ENCODE peak calls at places on chromosomes 3 and 15, in four cellular contexts. T, A, W and P are unnamed samples.

GRCh38 chr3:136984837-136985236 is 27.1 kb downstream of the IL20RB start:
- DNase-seq in T (no peak), A (no peak), W (no peak), P (no peak)

GRCh38 chr3:106229495-106230278 is 360.9 kb upstream of the CBLB start:
- DNase-seq in T (no peak), A (no peak), W (no peak), P (no peak)

GRCh38 chr3:123188058-123188457 is 13.7 kb upstream of the SEC22A start:
- DNase-seq in T (no peak), A (no peak), W (no peak), P (no peak)

GRCh38 chr3:117645561-117646242 is 936.1 kb downstream of the TUSC7 start:
- DNase-seq in T (no peak), A (no peak), W (no peak), P (no peak)

GRCh38 chr15:71746719-71747118 is 63.6 kb upstream of the NR2E3 start:
- DNase-seq in T (no peak), A (peak; percentile 24), W (no peak), P (no peak)

GRCh38 chr3:183730361-183730760 is 32.8 kb downstream of the YEATS2 start:
- DNase-seq in T (no peak), A (no peak), W (no peak), P (no peak)

GRCh38 chr15:69468241-69469121 is 15.9 kb downstream of the RPLP1 start:
- DNase-seq in T (peak; percentile 26), A (no peak), W (peak; percentile 61), P (no peak)

GRCh38 chr3:31392568-31392967 is 140.2 kb upstream of the STT3B start:
- DNase-seq in T (no peak), A (no peak), W (no peak), P (peak; percentile 25)

GRCh38 chr3:108970561-108970960 is 16.9 kb upstream of the GUCA1C start:
- DNase-seq in T (no peak), A (no peak), W (no peak), P (no peak)

GRCh38 chr15:41544650-41545015 is 576 bp upstream of the RPAP1 start:
- DNase-seq in T (no peak), A (no peak), W (no peak), P (no peak)

GRCh38 chr15:62758126-62758951 is 284.2 kb upstream of the TPM1 start:
- DNase-seq in T (no peak), A (peak; percentile 56), W (no peak), P (no peak)

GRCh38 chr3:46930176-46930944 is 46.2 kb downstream of the CCDC12 start:
- DNase-seq in T (no peak), A (no peak), W (no peak), P (no peak)

GRCh38 chr3:187101184-187102072 is 37.9 kb downstream of the RPL39L start:
- DNase-seq in T (no peak), A (peak; percentile 43), W (peak; percentile 72), P (no peak)

GRCh38 chr3:42601898-42602581 is 1.6 kb downstream of the NKTR start:
- DNase-seq in T (no peak), A (peak; percentile 39), W (no peak), P (no peak)

GRCh38 chr15:83653288-83653638 is 660 bp upstream of the ADAMTSL3 start:
- DNase-seq in T (peak; percentile 73), A (no peak), W (no peak), P (no peak)

GRCh38 chr3:181561605-181562031 is 150.1 kb upstream of the SOX2 start:
- DNase-seq in T (no peak), A (no peak), W (no peak), P (no peak)

GRCh38 chr3:194271459-194272035 is 79.6 kb downstream of the CPN2 start:
- DNase-seq in T (no peak), A (no peak), W (no peak), P (no peak)

GRCh38 chr3:194273396-194274310 is 77.5 kb downstream of the CPN2 start:
- DNase-seq in T (no peak), A (no peak), W (no peak), P (no peak)

GRCh38 chr3:194272221-194272620 is 78.9 kb downstream of the CPN2 start:
- DNase-seq in T (no peak), A (no peak), W (no peak), P (no peak)

GRCh38 chr3:194274424-194275085 is 76.6 kb downstream of the CPN2 start:
- DNase-seq in T (no peak), A (no peak), W (no peak), P (no peak)

DNA sequence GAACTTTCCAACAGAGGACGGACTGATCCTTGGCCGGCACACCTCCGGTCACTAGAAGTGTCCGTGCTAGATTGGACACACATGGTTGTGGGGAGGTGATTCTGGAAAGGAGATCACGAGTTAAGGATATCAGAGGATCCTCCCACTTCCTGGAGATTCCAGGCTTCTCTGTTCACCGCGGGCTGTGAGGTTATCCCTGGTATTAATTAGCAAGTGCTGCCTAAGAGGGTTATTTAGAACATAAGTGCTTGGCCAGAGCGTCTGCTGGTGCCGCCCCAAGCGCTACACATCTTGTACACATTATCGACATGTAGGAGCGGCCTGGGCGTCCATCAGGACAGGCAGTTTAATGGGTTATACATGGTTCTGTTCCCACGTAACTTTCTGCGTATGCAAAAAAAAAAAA is 78.3 kb downstream of the CPN2 start:
- DNase-seq in T (no peak), A (no peak), W (no peak), P (no peak)
- TF ChIP-seq CBX5 in T (no peak), A (no peak), W (no peak), P (no peak)

DNA sequence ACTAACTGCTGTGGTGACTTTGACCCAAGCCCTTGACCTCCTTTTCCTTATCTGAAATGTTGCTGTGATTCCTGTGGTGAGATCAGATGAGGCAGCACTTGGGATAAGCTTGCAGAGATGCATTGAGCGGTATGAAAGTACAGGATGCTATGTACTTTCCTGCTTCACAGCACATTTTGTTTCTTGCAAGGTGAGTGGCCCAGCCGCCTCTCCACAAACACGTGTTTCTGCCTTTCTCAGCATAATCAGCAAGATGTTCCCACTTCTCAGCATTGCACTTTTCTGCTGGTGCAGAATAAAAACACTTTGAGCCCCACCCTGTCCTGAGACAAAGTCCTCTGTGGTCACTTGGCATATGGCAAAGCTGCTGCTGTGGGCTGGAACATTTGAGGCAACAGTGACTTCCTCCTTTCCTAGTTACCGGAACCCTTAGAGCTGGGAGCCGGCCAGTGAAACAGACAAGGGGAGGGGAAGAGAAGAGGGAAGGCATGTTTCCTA is 4.9 kb downstream of the NUDT16 start:
- DNase-seq in T (no peak), A (no peak), W (no peak), P (no peak)
- TF ChIP-seq EP300 in T (no peak), A (no peak), W (no peak), P (no peak)

GRCh38 chr3:110811050-110811449 is 260.6 kb upstream of the NECTIN3 start:
- DNase-seq in T (no peak), A (peak; percentile 23), W (no peak), P (no peak)

GRCh38 chr3:110813541-110813940 is 258.1 kb upstream of the NECTIN3 start:
- DNase-seq in T (no peak), A (no peak), W (no peak), P (no peak)

GRCh38 chr3:110814170-110815007 is 257.2 kb upstream of the NECTIN3 start:
- DNase-seq in T (no peak), A (no peak), W (no peak), P (peak; percentile 7)

GRCh38 chr3:110816008-110816407 is 255.6 kb upstream of the NECTIN3 start:
- DNase-seq in T (no peak), A (no peak), W (no peak), P (no peak)

GRCh38 chr3:110815008-110815583 is 256.5 kb upstream of the NECTIN3 start:
- DNase-seq in T (no peak), A (no peak), W (no peak), P (no peak)
- TF ChIP-seq CBX5 in T (no peak), A (no peak), W (no peak), P (no peak)

GRCh38 chr3:2861920-2862319 is 248.3 kb downstream of the IL5RA start:
- DNase-seq in T (no peak), A (no peak), W (no peak), P (no peak)
- TF ChIP-seq EP300 in T (no peak), A (no peak), W (no peak), P (no peak)

GRCh38 chr3:190116551-190117067 is 4.1 kb downstream of the P3H2 start:
- DNase-seq in T (no peak), A (no peak), W (no peak), P (no peak)
- TF ChIP-seq CBX5 in T (no peak), A (no peak), W (no peak), P (no peak)

GRCh38 chr3:170997966-170998913 is 28.3 kb downstream of the SLC2A2 start:
- DNase-seq in T (no peak), A (peak; percentile 91), W (no peak), P (no peak)

GRCh38 chr3:171000281-171000680 is 26.2 kb downstream of the SLC2A2 start:
- DNase-seq in T (no peak), A (no peak), W (no peak), P (no peak)

GRCh38 chr3:171001250-171001893 is 25.1 kb downstream of the SLC2A2 start:
- DNase-seq in T (no peak), A (peak; percentile 96), W (no peak), P (no peak)

GRCh38 chr3:171001957-171002694 is 24.4 kb downstream of the SLC2A2 start:
- DNase-seq in T (no peak), A (peak; percentile 100), W (no peak), P (peak; percentile 13)

DNA sequence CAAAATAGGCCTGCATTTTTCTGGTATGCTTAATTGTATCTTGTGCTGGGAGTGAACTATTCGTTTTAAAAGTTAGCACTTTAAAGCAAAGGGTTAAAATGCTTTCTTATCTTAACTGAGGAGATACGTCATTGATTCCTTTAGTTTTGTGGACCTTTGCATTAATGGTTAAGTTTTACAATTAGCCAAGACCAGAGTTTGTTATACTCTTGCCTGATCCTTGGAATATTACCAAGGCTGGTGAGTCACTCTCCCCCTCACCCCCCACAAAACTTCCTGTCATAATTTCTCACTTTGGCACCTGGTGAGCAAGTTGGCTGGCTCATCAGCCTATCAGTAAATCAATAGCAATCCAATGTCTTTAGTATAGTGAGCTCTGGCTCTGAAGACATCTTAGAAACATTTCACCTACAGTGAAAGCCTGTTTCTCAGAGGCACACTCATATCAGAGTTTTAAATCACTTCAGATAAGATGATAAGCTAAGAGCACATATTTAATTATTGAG is 26.7 kb downstream of the SLC2A2 start:
- DNase-seq in T (no peak), A (peak; percentile 52), W (peak; percentile 26), P (no peak)
- TF ChIP-seq EP300 in T (no peak), A (peak; percentile 67), W (peak; percentile 27), P (no peak)